ENCODE peak calls at places on chromosomes 3 and 15, in seven cellular contexts. P is prostate gland, Q is breast epithelium, L is Peyer's patch, H is sigmoid colon, A is mesendoderm, W is A549. U is an unnamed sample. For H3K4me1, the result is how much of the 10 kb centered on the place peaks cover.

GRCh38 chr3:108806316-108806715 is 16.3 kb upstream of the TRAT1 start:
- DNase-seq in P (no peak), Q (no peak), L (no peak), H (no peak), A (peak), W (no peak), U (no peak)

GRCh38 chr3:70882104-70882503 is 569.7 kb upstream of the MDFIC2 start:
- DNase-seq in P (no peak), Q (no peak), L (no peak), H (no peak), A (no peak), W (peak), U (no peak)

GRCh38 chr3:46902188-46902631 is 24.7 kb downstream of the PTH1R start:
- DNase-seq in P (no peak), Q (no peak), L (no peak), H (no peak), A (no peak), W (no peak), U (no peak)

GRCh38 chr3:131047582-131047981 is 20.9 kb downstream of the NEK11 start:
- DNase-seq in P (no peak), Q (no peak), L (no peak), H (no peak), A (peak), W (no peak), U (no peak)

GRCh38 chr3:37814547-37814946 is 47.1 kb upstream of the CTDSPL start:
- DNase-seq in P (no peak), Q (no peak), L (no peak), H (no peak), A (no peak), W (no peak), U (no peak)

GRCh38 chr3:125331243-125331642 is 43.9 kb downstream of the ZNF148 start:
- DNase-seq in P (no peak), Q (no peak), L (no peak), H (no peak), A (no peak), W (no peak), U (no peak)

GRCh38 chr15:40323239-40323952 is at the start of gene INAFM2:
- DNase-seq in P (peak), Q (peak), L (peak), H (peak), A (peak), W (peak), U (peak)

GRCh38 chr3:30112904-30113484 is 493.4 kb upstream of the TGFBR2 start:
- DNase-seq in P (no peak), Q (no peak), L (no peak), H (no peak), A (peak), W (peak), U (no peak)

GRCh38 chr3:55157736-55158135 is 229.9 kb upstream of the LRTM1 start:
- DNase-seq in P (no peak), Q (no peak), L (no peak), H (no peak), A (no peak), W (no peak), U (no peak)

GRCh38 chr15:52349062-52349700 is 53.6 kb upstream of the MYO5C start:
- DNase-seq in P (no peak), Q (no peak), L (no peak), H (no peak), A (peak), W (peak), U (peak)

GRCh38 chr3:191136347-191136746 is 62.7 kb upstream of the OSTN start:
- DNase-seq in P (no peak), Q (no peak), L (no peak), H (no peak), A (peak), W (peak), U (no peak)

GRCh38 chr15:89307046-89307587 is 27.5 kb downstream of the POLG start:
- DNase-seq in P (no peak), Q (no peak), L (no peak), H (no peak), A (no peak), W (no peak), U (no peak)

GRCh38 chr3:128285042-128285924 is 132.0 kb downstream of the EEFSEC start:
- DNase-seq in P (no peak), Q (no peak), L (peak), H (no peak), A (no peak), W (no peak), U (no peak)

GRCh38 chr3:4826237-4827100 is 152.8 kb upstream of the BHLHE40 start:
- DNase-seq in P (peak), Q (peak), L (no peak), H (peak), A (no peak), W (peak), U (no peak)

GRCh38 chr3:177610262-177610661 is 413.0 kb upstream of the TBL1XR1 start:
- DNase-seq in P (no peak), Q (no peak), L (no peak), H (no peak), A (peak), W (no peak), U (no peak)

GRCh38 chr3:14962762-14963161 is 15.4 kb downstream of the NR2C2 start:
- DNase-seq in P (no peak), Q (no peak), L (no peak), H (no peak), A (no peak), W (no peak), U (no peak)

GRCh38 chr3:190083631-190084030 is 37.1 kb downstream of the P3H2 start:
- DNase-seq in P (no peak), Q (no peak), L (no peak), H (no peak), A (no peak), W (no peak), U (peak)

GRCh38 chr15:69798481-69799315 is 299.0 kb downstream of the TLE3 start:
- DNase-seq in P (no peak), Q (no peak), L (no peak), H (peak), A (no peak), W (no peak), U (peak)

GRCh38 chr3:57012847-57013246 is 47.6 kb upstream of the SPATA12 start:
- DNase-seq in P (no peak), Q (no peak), L (no peak), H (peak), A (no peak), W (no peak), U (no peak)

GRCh38 chr3:155069729-155070128 is 10.4 kb upstream of the MME start:
- DNase-seq in P (no peak), Q (no peak), L (no peak), H (no peak), A (no peak), W (no peak), U (no peak)

GRCh38 chr3:179760944-179761343 is 108.1 kb downstream of the USP13 start:
- DNase-seq in P (no peak), Q (no peak), L (no peak), H (no peak), A (peak), W (peak), U (peak)

GRCh38 chr3:53259427-53260259 is 3.8 kb upstream of the TKT start:
- DNase-seq in P (no peak), Q (no peak), L (no peak), H (no peak), A (peak), W (no peak), U (no peak)

GRCh38 chr3:13636874-13637273 is 87.9 kb downstream of the FBLN2 start:
- DNase-seq in P (no peak), Q (no peak), L (no peak), H (no peak), A (no peak), W (no peak), U (no peak)

DNA sequence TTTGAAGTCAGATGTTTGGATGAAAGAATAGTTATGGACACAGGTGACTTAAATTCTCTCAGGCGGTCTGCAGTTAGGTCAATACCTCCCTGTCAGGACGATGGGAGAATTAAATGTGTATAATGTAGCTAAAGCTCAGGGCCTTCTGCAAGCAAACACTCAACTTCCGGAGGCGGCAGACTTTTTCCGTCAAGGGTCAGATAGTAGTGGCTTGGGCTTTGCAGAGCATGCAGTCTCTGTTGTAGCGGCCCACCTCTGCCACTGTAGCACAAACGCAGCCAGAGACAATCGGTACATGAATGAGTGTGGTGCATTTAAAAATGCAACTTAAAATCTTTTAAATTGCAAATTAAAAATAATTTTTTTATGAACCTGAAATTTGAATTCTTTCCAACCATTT is 47.4 kb downstream of the CMTM8 start:
- DNase-seq in P (no peak), Q (no peak), L (peak), H (no peak), A (no peak), W (no peak), U (no peak)
- H3K4me1 ChIP-seq in P (under half), Q (under half), L (under half), H (under half), A (under half), W (under half), U (under half)

GRCh38 chr3:141499304-141499703 is 12.5 kb downstream of the RASA2 start:
- DNase-seq in P (no peak), Q (no peak), L (no peak), H (no peak), A (no peak), W (no peak), U (no peak)

GRCh38 chr3:141500397-141500796 is 13.6 kb downstream of the RASA2 start:
- DNase-seq in P (no peak), Q (no peak), L (no peak), H (no peak), A (no peak), W (no peak), U (no peak)

GRCh38 chr3:141499965-141500364 is 13.1 kb downstream of the RASA2 start:
- DNase-seq in P (no peak), Q (no peak), L (no peak), H (no peak), A (no peak), W (no peak), U (no peak)

GRCh38 chr3:141493152-141493551 is 6.3 kb downstream of the RASA2 start:
- DNase-seq in P (no peak), Q (no peak), L (no peak), H (no peak), A (no peak), W (no peak), U (no peak)

GRCh38 chr3:141498592-141499223 is 11.9 kb downstream of the RASA2 start:
- DNase-seq in P (no peak), Q (peak), L (peak), H (no peak), A (no peak), W (no peak), U (no peak)
- H3K27ac ChIP-seq in P (no peak), Q (no peak), L (peak), H (no peak), A (no peak), W (no peak), U (no peak)

GRCh38 chr3:99634881-99635280 is 3.5 kb upstream of the COL8A1 start:
- DNase-seq in P (no peak), Q (no peak), L (no peak), H (no peak), A (no peak), W (no peak), U (no peak)

GRCh38 chr3:99630815-99631214 is 7.6 kb upstream of the COL8A1 start:
- DNase-seq in P (no peak), Q (no peak), L (no peak), H (no peak), A (no peak), W (no peak), U (no peak)

GRCh38 chr3:99637041-99637380 is 1.4 kb upstream of the COL8A1 start:
- DNase-seq in P (no peak), Q (no peak), L (no peak), H (no peak), A (peak), W (no peak), U (no peak)

GRCh38 chr3:99635348-99635747 is 3.0 kb upstream of the COL8A1 start:
- DNase-seq in P (no peak), Q (no peak), L (no peak), H (no peak), A (no peak), W (no peak), U (no peak)

DNA sequence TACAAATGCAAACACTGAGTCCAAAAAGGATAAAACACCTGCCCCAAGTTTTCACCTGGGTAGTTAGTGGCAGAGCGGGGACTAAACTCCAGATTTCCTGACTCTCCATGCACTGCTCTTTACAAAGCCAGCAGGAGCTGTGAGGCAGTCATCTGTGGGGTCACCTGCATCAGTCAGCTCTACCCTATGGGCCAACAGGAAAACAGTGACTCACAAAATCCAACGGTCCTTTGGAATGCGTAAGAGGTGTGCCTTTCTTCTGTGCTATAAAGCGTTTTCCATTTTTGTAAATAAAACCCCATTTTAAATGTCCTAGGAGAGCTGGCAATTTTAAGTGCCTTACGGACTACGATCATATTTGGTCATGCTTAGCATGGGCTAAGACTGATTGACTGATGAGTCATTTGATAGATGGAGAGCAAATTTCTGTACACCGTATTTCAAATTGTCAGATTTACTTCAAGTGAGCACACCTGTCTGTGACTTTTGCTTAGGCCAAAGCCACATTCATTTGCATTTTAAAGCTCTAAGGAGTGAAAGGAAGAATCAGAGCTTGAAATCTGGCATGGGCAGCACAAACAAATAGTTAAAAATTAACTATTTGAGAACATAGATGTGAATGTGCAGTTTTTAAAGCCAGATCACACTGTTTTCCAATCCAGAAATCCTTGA is 4.4 kb upstream of the COL8A1 start:
- DNase-seq in P (no peak), Q (no peak), L (no peak), H (no peak), A (peak), W (no peak), U (no peak)
- H3K4me1 ChIP-seq in P (under half), Q (under half), L (under half), H (under half), A (under half), W (under half), U (under half)

GRCh38 chr3:52218953-52219650 is 6.3 kb downstream of the TLR9 start:
- DNase-seq in P (peak), Q (peak), L (no peak), H (no peak), A (peak), W (no peak), U (no peak)

GRCh38 chr3:52218026-52218425 is 7.4 kb downstream of the TLR9 start:
- DNase-seq in P (no peak), Q (no peak), L (no peak), H (no peak), A (no peak), W (no peak), U (no peak)

GRCh38 chr3:52218454-52218853 is 7.0 kb downstream of the TLR9 start:
- DNase-seq in P (no peak), Q (no peak), L (peak), H (no peak), A (no peak), W (no peak), U (no peak)

GRCh38 chr3:52216585-52217408 is 8.6 kb downstream of the TLR9 start:
- DNase-seq in P (peak), Q (peak), L (no peak), H (no peak), A (peak), W (no peak), U (no peak)

DNA sequence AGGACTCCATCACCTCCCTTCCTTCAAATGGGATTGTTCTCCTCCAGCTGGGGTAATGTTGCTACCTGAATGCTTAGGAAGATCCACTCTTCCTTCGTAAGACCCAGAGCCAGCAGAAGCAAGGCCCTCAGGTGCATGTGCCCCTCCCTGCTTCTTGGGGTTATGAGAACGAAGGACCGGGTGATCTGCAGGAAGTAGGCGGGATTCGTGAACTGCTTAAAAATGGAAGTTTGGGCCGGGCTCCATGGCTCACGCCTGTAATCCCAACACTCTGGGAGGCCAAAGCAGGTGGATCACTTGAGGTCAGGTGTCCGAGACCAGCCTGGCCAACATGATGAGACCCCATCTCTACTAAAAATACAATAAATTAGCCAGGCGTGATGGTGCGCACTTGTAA is 8.0 kb downstream of the TLR9 start:
- DNase-seq in P (no peak), Q (no peak), L (no peak), H (no peak), A (no peak), W (no peak), U (no peak)
- H3K27ac ChIP-seq in P (peak), Q (peak), L (peak), H (peak), A (no peak), W (no peak), U (no peak)

GRCh38 chr3:146160964-146161724 is at the start of gene PLOD2:
- DNase-seq in P (peak), Q (peak), L (no peak), H (peak), A (peak), W (peak), U (peak)

GRCh38 chr3:146163584-146163983 is 2.6 kb upstream of the PLOD2 start:
- DNase-seq in P (no peak), Q (no peak), L (no peak), H (no peak), A (no peak), W (peak), U (no peak)

GRCh38 chr3:146161725-146162047 is 702 bp upstream of the PLOD2 start:
- DNase-seq in P (peak), Q (peak), L (no peak), H (peak), A (peak), W (peak), U (peak)

GRCh38 chr3:146164071-146164470 is 3.1 kb upstream of the PLOD2 start:
- DNase-seq in P (no peak), Q (no peak), L (no peak), H (no peak), A (no peak), W (peak), U (no peak)

DNA sequence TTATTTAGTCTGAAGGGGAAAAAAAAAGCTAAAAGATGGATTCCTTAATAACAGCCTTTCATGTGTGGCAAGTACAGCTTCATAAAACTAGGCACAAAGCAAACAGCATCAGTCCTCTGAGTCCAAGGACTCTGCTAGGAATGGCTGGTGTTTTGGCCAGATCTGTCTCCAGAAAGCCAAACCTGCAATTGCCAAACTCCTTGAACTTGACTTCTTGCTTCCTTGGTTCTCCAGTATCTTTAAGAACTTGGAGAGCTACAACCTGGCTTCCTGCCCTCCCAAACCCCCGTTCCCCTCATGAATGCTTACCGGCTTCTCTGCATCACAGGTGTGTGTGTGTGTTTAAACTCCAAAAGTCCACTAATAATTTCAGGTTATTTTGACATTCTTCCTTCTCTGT is 1.6 kb upstream of the PLOD2 start:
- DNase-seq in P (no peak), Q (no peak), L (no peak), H (peak), A (no peak), W (peak), U (peak)
- H3K4me1 ChIP-seq in P (under half), Q (under half), L (under half), H (half or more), A (under half), W (half or more), U (half or more)